ENCODE peak calls at places on chromosomes 1 and 21, in seven cellular contexts. S is naive thymus-derived CD4-positive, alpha-beta T cell; Q is H54; G is NCI-H226; O is endothelial cell; E is Daoy; U is anterior cingulate cortex. Z is an unnamed sample.

GRCh38 chr21:27570306-27570868 is 603.5 kb upstream of the ADAMTS5 start:
- DNase-seq in Q (peak), E (peak), S (no peak), U (no peak), G (peak), O (no peak), Z (no peak)

GRCh38 chr21:22791986-22792560 is 1793.9 kb downstream of the NCAM2 start:
- DNase-seq in O (peak), S (no peak), E (peak), G (peak), U (no peak), Q (no peak), Z (peak)

GRCh38 chr1:186739515-186739914 is 59.3 kb upstream of the PTGS2 start:
- DNase-seq in G (no peak), O (no peak), S (no peak), E (no peak), Q (no peak), U (no peak), Z (no peak)

GRCh38 chr1:158024737-158025136 is 31.3 kb downstream of the KIRREL1 start:
- DNase-seq in Q (no peak), G (no peak), O (no peak), U (no peak), S (no peak), E (no peak), Z (no peak)

GRCh38 chr1:180571832-180572636 is 13.3 kb downstream of the OVAAL start:
- DNase-seq in G (no peak), O (no peak), Q (no peak), U (no peak), S (no peak), E (no peak), Z (no peak)

GRCh38 chr1:165884690-165885304 is 57.4 kb downstream of the UCK2 start:
- DNase-seq in S (no peak), Q (no peak), E (no peak), U (no peak), O (no peak), G (no peak), Z (no peak)

GRCh38 chr21:29793712-29794111 is 146.1 kb downstream of the GRIK1 start:
- DNase-seq in E (no peak), U (no peak), G (no peak), S (no peak), O (no peak), Q (no peak), Z (no peak)

GRCh38 chr1:27044613-27045091 is 32.0 kb upstream of the TENT5B start:
- DNase-seq in S (peak), E (peak), O (peak), Q (peak), U (peak), G (peak), Z (peak)

GRCh38 chr1:207034998-207035397 is 2.4 kb upstream of the C1orf116 start:
- DNase-seq in U (no peak), S (no peak), E (peak), G (peak), Q (peak), O (no peak), Z (no peak)

GRCh38 chr1:25817840-25818501 is 1.8 kb upstream of the MTFR1L start:
- DNase-seq in G (no peak), E (no peak), U (no peak), O (no peak), Q (no peak), S (no peak), Z (no peak)

GRCh38 chr1:46043491-46044017 is 88.9 kb downstream of the PIK3R3 start:
- DNase-seq in O (no peak), G (no peak), Q (no peak), U (no peak), S (no peak), E (no peak), Z (no peak)

GRCh38 chr1:245684636-245685035 is 529.9 kb downstream of the KIF26B start:
- DNase-seq in E (no peak), Q (no peak), G (no peak), O (no peak), U (no peak), S (no peak), Z (no peak)

GRCh38 chr1:155760751-155761475 is 72.0 kb downstream of the DAP3 start:
- DNase-seq in G (peak), Q (no peak), E (no peak), U (no peak), O (no peak), S (no peak), Z (no peak)

GRCh38 chr1:51907079-51907702 is 28.7 kb upstream of the NRDC start:
- DNase-seq in G (no peak), E (no peak), O (no peak), Q (no peak), U (no peak), S (no peak), Z (no peak)

GRCh38 chr1:33039840-33040239 is 3.2 kb upstream of the AK2 start:
- DNase-seq in Q (no peak), G (no peak), O (no peak), E (no peak), S (no peak), U (no peak), Z (no peak)

GRCh38 chr1:89692601-89693503 is 59.9 kb downstream of the LRRC8C start:
- DNase-seq in E (no peak), Q (no peak), U (no peak), S (no peak), G (peak), O (no peak), Z (no peak)

Z was measured in neuronal stem cell.